ENCODE peak calls at places on chromosomes 12 and 14, in five cellular contexts. L is EL; D is HCT116; Y is SK-N-DZ; H is CD4-positive, alpha-beta T cell. W is an unnamed sample.

GRCh38 chr14:101198398-101199027 is 295.0 kb upstream of the RTL1 start:
- DNase-seq in D (no peak), H (no peak), Y (no peak), L (no peak), W (no peak)

GRCh38 chr14:21894003-21894897 is 220.6 kb upstream of the OR4E1 start:
- DNase-seq in H (peak), D (no peak), L (peak), Y (no peak), W (no peak)

GRCh38 chr12:24223926-24224325 is 274.5 kb upstream of the SOX5 start:
- DNase-seq in D (no peak), L (no peak), Y (peak), H (no peak), W (no peak)

GRCh38 chr14:65850429-65851145 is 438.1 kb downstream of the FUT8 start:
- DNase-seq in D (no peak), H (peak), L (no peak), Y (peak), W (no peak)

GRCh38 chr12:92041742-92042141 is 103.9 kb downstream of the BTG1 start:
- DNase-seq in D (no peak), H (no peak), L (peak), Y (no peak), W (no peak)

GRCh38 chr14:20418501-20418909 is 5.2 kb upstream of the TEP1 start:
- DNase-seq in L (no peak), D (no peak), Y (no peak), H (no peak), W (no peak)

GRCh38 chr14:100303179-100303578 is 3.1 kb downstream of the SLC25A29 start:
- DNase-seq in Y (no peak), H (no peak), L (peak), D (no peak), W (no peak)

GRCh38 chr14:69610020-69610858 is 1.2 kb upstream of the SUSD6 start:
- DNase-seq in D (no peak), H (no peak), Y (no peak), L (no peak), W (no peak)

GRCh38 chr12:47184229-47184628 is 104.5 kb upstream of the AMIGO2 start:
- DNase-seq in H (no peak), L (no peak), D (no peak), Y (no peak), W (no peak)

GRCh38 chr12:46089414-46090162 is 99.2 kb upstream of the SCAF11 start:
- DNase-seq in L (peak), H (no peak), Y (no peak), D (no peak), W (no peak)

GRCh38 chr12:124392271-124392990 is 97.5 kb downstream of the RFLNA start:
- DNase-seq in H (no peak), Y (peak), L (peak), D (peak), W (no peak)

GRCh38 chr12:118373628-118374027 is 921 bp upstream of the TAOK3 start:
- DNase-seq in D (no peak), L (no peak), Y (no peak), H (no peak), W (no peak)

GRCh38 chr12:52920937-52921336 is 16.1 kb upstream of the KRT8 start:
- DNase-seq in H (no peak), D (no peak), L (peak), Y (no peak), W (no peak)

GRCh38 chr14:77200406-77200985 is 18.9 kb downstream of the TMEM63C start:
- DNase-seq in H (no peak), D (no peak), Y (no peak), L (no peak), W (no peak)

GRCh38 chr12:79482921-79483320 is 207.8 kb downstream of the PAWR start:
- DNase-seq in L (no peak), Y (no peak), H (no peak), D (no peak), W (no peak)

GRCh38 chr14:91573528-91573893 is 63.4 kb upstream of the PPP4R3A start:
- DNase-seq in D (no peak), Y (no peak), H (no peak), L (no peak), W (no peak)

GRCh38 chr12:80838024-80838658 is 99.6 kb downstream of the LIN7A start:
- DNase-seq in Y (no peak), D (no peak), H (no peak), L (no peak), W (no peak)

GRCh38 chr14:101226603-101227425 is 323.3 kb upstream of the RTL1 start:
- DNase-seq in H (no peak), D (no peak), Y (no peak), L (no peak), W (no peak)

GRCh38 chr12:120538281-120539156 is 4.4 kb downstream of the RNF10 start:
- DNase-seq in D (no peak), L (peak), Y (no peak), H (no peak), W (no peak)

GRCh38 chr12:123847876-123848275 is 85.8 kb downstream of the DNAH10 start:
- DNase-seq in D (no peak), Y (no peak), L (no peak), H (no peak), W (no peak)

GRCh38 chr14:24721772-24722171 is 87.8 kb upstream of the GZMB start:
- DNase-seq in L (no peak), H (no peak), D (no peak), Y (no peak), W (no peak)

GRCh38 chr14:101022121-101022520 is 118.6 kb upstream of the RTL1 start:
- DNase-seq in H (no peak), L (no peak), D (no peak), Y (no peak), W (no peak)

W was measured in COLO829.